ENCODE peak calls at places on chromosome 17, in nine cellular contexts. V is SHP77; Z is NCI-H2107; W is H7; E is SK-N-DZ; L is GM12892; Y is lung; M is MM.1S; U is stimulated activated CD8-positive, alpha-beta memory T cell treated with anti-CD3 and anti-CD28 coated beads, Interleukin-7, amount 100 ng/mL, for 1 hour. H is an unnamed sample.

GRCh38 chr17:17988427-17988945 is 15.8 kb downstream of the DRC3 start:
- DNase-seq in V (no peak), Z (no peak), W (no peak), E (no peak), L (no peak), Y (no peak), M (no peak), U (no peak), H (no peak)

GRCh38 chr17:17032131-17032692 is 10.0 kb upstream of the MPRIP start:
- DNase-seq in V (peak; percentile 92), Z (no peak), W (peak; percentile 61), E (peak; percentile 61), L (no peak), Y (no peak), M (no peak), U (no peak), H (no peak)

GRCh38 chr17:66667491-66668030 is 167.4 kb upstream of the CACNG5 start:
- DNase-seq in V (no peak), Z (no peak), W (no peak), E (no peak), L (no peak), Y (no peak), M (no peak), U (peak; percentile 22), H (no peak)

GRCh38 chr17:55210292-55210691 is 54.5 kb upstream of the HLF start:
- DNase-seq in V (no peak), Z (no peak), W (no peak), E (no peak), L (no peak), Y (no peak), M (no peak), U (no peak), H (peak; percentile 4)

GRCh38 chr17:78337244-78338109 is 22.4 kb downstream of the SOCS3 start:
- DNase-seq in V (no peak), Z (no peak), W (no peak), E (no peak), L (peak; percentile 66), Y (no peak), M (no peak), U (no peak), H (no peak)

GRCh38 chr17:73304971-73305786 is 6.6 kb downstream of the CDC42EP4 start:
- DNase-seq in V (peak; percentile 36), Z (peak; percentile 38), W (peak; percentile 83), E (peak; percentile 75), L (no peak), Y (peak; percentile 74), M (no peak), U (no peak), H (no peak)

GRCh38 chr17:36849871-36850348 is 87.4 kb upstream of the LHX1 start:
- DNase-seq in V (no peak), Z (no peak), W (peak; percentile 60), E (no peak), L (no peak), Y (no peak), M (no peak), U (no peak), H (no peak)

GRCh38 chr17:17041018-17041521 is 1.2 kb upstream of the MPRIP start:
- DNase-seq in V (peak; percentile 98), Z (no peak), W (peak; percentile 47), E (peak; percentile 79), L (no peak), Y (no peak), M (no peak), U (no peak), H (no peak)

GRCh38 chr17:50047488-50048126 is 8.3 kb upstream of the ITGA3 start:
- DNase-seq in V (no peak), Z (no peak), W (no peak), E (no peak), L (no peak), Y (no peak), M (no peak), U (no peak), H (no peak)